ENCODE peak calls at places on chromosomes 1 and 21, in ten cellular contexts. I is fibroblast of the conjunctiva; D is T1000; O is lung; T is stimulated activated CD8-positive, alpha-beta memory T cell treated with anti-CD3 and anti-CD28 coated beads, Interleukin-4, amount 100 ng/mL, for 24 hours; V is glutamatergic neuron; E is NB4; Q is epithelial cell of esophagus; Y is HFFc6; R is aorta. C is an unnamed sample.

GRCh38 chr1:8563944-8564537 is 246.1 kb downstream of the SLC45A1 start:
- DNase-seq in I (no peak), D (no peak), O (no peak), T (no peak), V (no peak), E (no peak), Q (no peak), Y (no peak), R (no peak), C (no peak)

GRCh38 chr1:160087118-160087662 is 5.9 kb downstream of the KCNJ9 start:
- DNase-seq in I (no peak), D (no peak), O (no peak), T (no peak), V (no peak), E (no peak), Q (no peak), Y (no peak), R (no peak), C (no peak)

GRCh38 chr1:53585116-53585515 is 125.9 kb downstream of the DMRTB1 start:
- DNase-seq in I (no peak), D (no peak), O (no peak), T (peak), V (no peak), E (peak), Q (no peak), Y (no peak), R (no peak), C (peak)

GRCh38 chr21:38878394-38879179 is 72.9 kb downstream of the ETS2 start:
- DNase-seq in I (no peak), D (no peak), O (no peak), T (no peak), V (no peak), E (peak), Q (peak), Y (no peak), R (no peak), C (no peak)

GRCh38 chr1:41449326-41449921 is 35.1 kb downstream of the EDN2 start:
- DNase-seq in I (no peak), D (no peak), O (no peak), T (no peak), V (no peak), E (no peak), Q (no peak), Y (no peak), R (no peak), C (no peak)

GRCh38 chr1:54014009-54014629 is 3.9 kb downstream of the LDLRAD1 start:
- DNase-seq in I (no peak), D (no peak), O (no peak), T (no peak), V (no peak), E (no peak), Q (no peak), Y (no peak), R (peak), C (no peak)

GRCh38 chr1:169892819-169893644 is 664 bp downstream of the SCYL3 start:
- DNase-seq in I (no peak), D (no peak), O (peak), T (peak), V (no peak), E (peak), Q (peak), Y (no peak), R (no peak), C (no peak)

GRCh38 chr1:29789910-29790247 is 553.6 kb downstream of the PTPRU start:
- DNase-seq in I (no peak), D (no peak), O (peak), T (no peak), V (no peak), E (no peak), Q (no peak), Y (no peak), R (no peak), C (no peak)

GRCh38 chr1:47963568-47963973 is 33.6 kb downstream of the TRABD2B start:
- DNase-seq in I (peak), D (no peak), O (no peak), T (no peak), V (no peak), E (no peak), Q (no peak), Y (no peak), R (no peak), C (no peak)

GRCh38 chr1:232875536-232875935 is 70.3 kb downstream of the MAP10 start:
- DNase-seq in I (no peak), D (no peak), O (no peak), T (no peak), V (no peak), E (no peak), Q (no peak), Y (no peak), R (no peak), C (no peak)

GRCh38 chr1:151703813-151704212 is 12.8 kb downstream of the CELF3 start:
- DNase-seq in I (no peak), D (no peak), O (no peak), T (no peak), V (no peak), E (no peak), Q (no peak), Y (no peak), R (no peak), C (no peak)

GRCh38 chr1:170131450-170131849 is 14.3 kb upstream of the NTMT2 start:
- DNase-seq in I (no peak), D (no peak), O (no peak), T (no peak), V (no peak), E (no peak), Q (no peak), Y (no peak), R (no peak), C (no peak)

GRCh38 chr1:45643341-45643740 is 19.5 kb upstream of the CCDC17 start:
- DNase-seq in I (no peak), D (no peak), O (no peak), T (no peak), V (no peak), E (no peak), Q (no peak), Y (no peak), R (no peak), C (no peak)

GRCh38 chr1:193104906-193105820 is at the start of gene GLRX2:
- DNase-seq in I (peak), D (peak), O (peak), T (peak), V (peak), E (peak), Q (peak), Y (peak), R (peak), C (peak)

GRCh38 chr1:222126052-222126451 is 384.2 kb upstream of the DUSP10 start:
- DNase-seq in I (no peak), D (no peak), O (no peak), T (no peak), V (no peak), E (no peak), Q (no peak), Y (no peak), R (no peak), C (no peak)

GRCh38 chr1:3186526-3186921 is 117.5 kb downstream of the PRDM16 start:
- DNase-seq in I (peak), D (no peak), O (peak), T (no peak), V (no peak), E (no peak), Q (no peak), Y (no peak), R (peak), C (no peak)

GRCh38 chr1:2377751-2378440 is 13.5 kb downstream of the MORN1 start:
- DNase-seq in I (no peak), D (no peak), O (no peak), T (no peak), V (peak), E (no peak), Q (no peak), Y (no peak), R (peak), C (no peak)

GRCh38 chr1:80153762-80154555 is 1147.4 kb upstream of the ADGRL4 start:
- DNase-seq in I (no peak), D (peak), O (no peak), T (no peak), V (no peak), E (peak), Q (peak), Y (no peak), R (no peak), C (no peak)

GRCh38 chr1:180358649-180359048 is 128.6 kb downstream of the LHX4 start:
- DNase-seq in I (no peak), D (no peak), O (no peak), T (no peak), V (peak), E (no peak), Q (no peak), Y (no peak), R (no peak), C (no peak)

GRCh38 chr1:100219879-100220278 is 29.8 kb downstream of the DBT start:
- DNase-seq in I (no peak), D (no peak), O (no peak), T (no peak), V (no peak), E (peak), Q (peak), Y (no peak), R (no peak), C (no peak)

GRCh38 chr1:205709059-205709398 is 28.7 kb upstream of the SLC45A3 start:
- DNase-seq in I (no peak), D (no peak), O (no peak), T (no peak), V (no peak), E (no peak), Q (no peak), Y (peak), R (no peak), C (no peak)

GRCh38 chr1:227809026-227809425 is 6.4 kb upstream of the PRSS38 start:
- DNase-seq in I (no peak), D (no peak), O (no peak), T (no peak), V (no peak), E (no peak), Q (no peak), Y (no peak), R (no peak), C (no peak)

GRCh38 chr1:42925132-42925769 is 33.4 kb downstream of the SLC2A1 start:
- DNase-seq in I (no peak), D (no peak), O (no peak), T (no peak), V (no peak), E (no peak), Q (peak), Y (no peak), R (no peak), C (no peak)

GRCh38 chr1:192160186-192160585 is 1.9 kb downstream of the RGS18 start:
- DNase-seq in I (no peak), D (no peak), O (no peak), T (no peak), V (no peak), E (peak), Q (no peak), Y (no peak), R (no peak), C (no peak)

GRCh38 chr1:180842052-180842451 is 70.6 kb upstream of the KIAA1614 start:
- DNase-seq in I (peak), D (no peak), O (no peak), T (no peak), V (no peak), E (no peak), Q (no peak), Y (peak), R (no peak), C (no peak)

GRCh38 chr1:205319081-205320018 is 2.2 kb downstream of the NUAK2 start:
- DNase-seq in I (peak), D (no peak), O (peak), T (no peak), V (no peak), E (peak), Q (peak), Y (peak), R (no peak), C (peak)

GRCh38 chr1:50967416-50968020 is 2.5 kb upstream of the CDKN2C start:
- DNase-seq in I (no peak), D (no peak), O (no peak), T (no peak), V (no peak), E (peak), Q (no peak), Y (peak), R (no peak), C (no peak)

GRCh38 chr1:66495490-66495889 is 38.5 kb upstream of the SGIP1 start:
- DNase-seq in I (peak), D (no peak), O (no peak), T (no peak), V (no peak), E (no peak), Q (no peak), Y (peak), R (no peak), C (no peak)

GRCh38 chr1:234533034-234533571 is 54.1 kb upstream of the TARBP1 start:
- DNase-seq in I (peak), D (no peak), O (no peak), T (no peak), V (no peak), E (no peak), Q (peak), Y (peak), R (no peak), C (no peak)

GRCh38 chr1:178243119-178243518 is 149.2 kb downstream of the RASAL2 start:
- DNase-seq in I (no peak), D (no peak), O (no peak), T (no peak), V (no peak), E (no peak), Q (no peak), Y (no peak), R (no peak), C (no peak)

GRCh38 chr1:40004857-40005256 is 35.7 kb upstream of the CAP1 start:
- DNase-seq in I (no peak), D (no peak), O (no peak), T (no peak), V (no peak), E (no peak), Q (peak), Y (no peak), R (no peak), C (no peak)

GRCh38 chr1:33170351-33171274 is 11.2 kb downstream of the TRIM62 start:
- DNase-seq in I (no peak), D (no peak), O (no peak), T (no peak), V (peak), E (no peak), Q (peak), Y (no peak), R (no peak), C (no peak)

GRCh38 chr1:170661646-170662411 is 2.1 kb upstream of the PRRX1 start:
- DNase-seq in I (no peak), D (no peak), O (no peak), T (no peak), V (no peak), E (no peak), Q (peak), Y (peak), R (peak), C (no peak)

GRCh38 chr1:230086152-230086551 is 19.1 kb downstream of the GALNT2 start:
- DNase-seq in I (no peak), D (no peak), O (no peak), T (no peak), V (no peak), E (no peak), Q (no peak), Y (no peak), R (no peak), C (no peak)

GRCh38 chr1:154434346-154435075 is 29.4 kb downstream of the IL6R start:
- DNase-seq in I (peak), D (no peak), O (peak), T (no peak), V (no peak), E (no peak), Q (no peak), Y (no peak), R (peak), C (no peak)

GRCh38 chr1:24717867-24718650 is 27.2 kb upstream of the CLIC4 start:
- DNase-seq in I (no peak), D (no peak), O (no peak), T (no peak), V (no peak), E (no peak), Q (no peak), Y (no peak), R (no peak), C (no peak)

GRCh38 chr1:106233511-106233910 is 823.0 kb upstream of the PRMT6 start:
- DNase-seq in I (no peak), D (no peak), O (no peak), T (no peak), V (no peak), E (no peak), Q (no peak), Y (no peak), R (no peak), C (no peak)

C was measured in NK-92 treated with Interleukin-12 subunit alpha and Interleukin-12 subunit beta, amount 100 ng/mL, for 24 hours.